ENCODE peak calls at places on chromosomes 16 and 17, in four cellular contexts. One of them, this sample, is unnamed.

GRCh38 chr17:27207073-27207511 is 86.8 kb upstream of the WSB1 start:
- DNase-seq in cardiac muscle cell: peak
- DNase-seq in thoracic aorta: no peak
- DNase-seq in OCI-LY7: no peak
- DNase-seq in this sample: no peak

GRCh38 chr17:883586-883962 is 96.0 kb downstream of the NXN start:
- DNase-seq in thoracic aorta: no peak
- DNase-seq in OCI-LY7: no peak
- DNase-seq in cardiac muscle cell: no peak
- DNase-seq in this sample: no peak

GRCh38 chr17:52136173-52136572 is 22.3 kb downstream of the CA10 start:
- DNase-seq in OCI-LY7: no peak
- DNase-seq in thoracic aorta: no peak
- DNase-seq in cardiac muscle cell: no peak
- DNase-seq in this sample: no peak

GRCh38 chr17:83055911-83056582 is 23.4 kb upstream of the METRNL start:
- DNase-seq in OCI-LY7: no peak
- DNase-seq in thoracic aorta: no peak
- DNase-seq in cardiac muscle cell: peak
- DNase-seq in this sample: no peak

GRCh38 chr17:76270127-76270592 is 5.0 kb downstream of the UBALD2 start:
- DNase-seq in OCI-LY7: peak
- DNase-seq in thoracic aorta: no peak
- DNase-seq in cardiac muscle cell: no peak
- DNase-seq in this sample: no peak

GRCh38 chr16:46875243-46875642 is 8.9 kb upstream of the GPT2 start:
- DNase-seq in cardiac muscle cell: no peak
- DNase-seq in thoracic aorta: no peak
- DNase-seq in OCI-LY7: no peak
- DNase-seq in this sample: no peak

GRCh38 chr16:70453891-70454220 is 539 bp upstream of the FCSK start:
- DNase-seq in thoracic aorta: no peak
- DNase-seq in OCI-LY7: no peak
- DNase-seq in cardiac muscle cell: no peak
- DNase-seq in this sample: no peak

GRCh38 chr17:27384261-27384701 is 72.0 kb upstream of the KSR1 start:
- DNase-seq in cardiac muscle cell: peak
- DNase-seq in OCI-LY7: no peak
- DNase-seq in thoracic aorta: peak
- DNase-seq in this sample: no peak

GRCh38 chr17:57545836-57546305 is 199.2 kb downstream of the CCDC182 start:
- DNase-seq in cardiac muscle cell: no peak
- DNase-seq in thoracic aorta: no peak
- DNase-seq in OCI-LY7: no peak
- DNase-seq in this sample: no peak

GRCh38 chr17:20997711-20998570 is 44.9 kb downstream of the USP22 start:
- DNase-seq in cardiac muscle cell: no peak
- DNase-seq in thoracic aorta: no peak
- DNase-seq in OCI-LY7: peak
- DNase-seq in this sample: no peak

GRCh38 chr16:55261301-55261700 is 62.7 kb upstream of the IRX6 start:
- DNase-seq in thoracic aorta: no peak
- DNase-seq in OCI-LY7: no peak
- DNase-seq in cardiac muscle cell: no peak
- DNase-seq in this sample: no peak

GRCh38 chr17:49193513-49194296 is 16.7 kb downstream of the GNGT2 start:
- DNase-seq in OCI-LY7: peak
- DNase-seq in thoracic aorta: no peak
- DNase-seq in cardiac muscle cell: peak
- DNase-seq in this sample: peak

GRCh38 chr16:19235886-19236285 is 49.6 kb upstream of the CLEC19A start:
- DNase-seq in thoracic aorta: no peak
- DNase-seq in cardiac muscle cell: no peak
- DNase-seq in OCI-LY7: no peak
- DNase-seq in this sample: no peak

GRCh38 chr17:76273923-76274558 is 8.9 kb downstream of the UBALD2 start:
- DNase-seq in thoracic aorta: no peak
- DNase-seq in cardiac muscle cell: no peak
- DNase-seq in OCI-LY7: peak
- DNase-seq in this sample: no peak

GRCh38 chr17:56499799-56500388 is 93.6 kb upstream of the NOG start:
- DNase-seq in OCI-LY7: peak
- DNase-seq in cardiac muscle cell: peak
- DNase-seq in thoracic aorta: no peak
- DNase-seq in this sample: no peak

GRCh38 chr16:89096768-89097527 is 3.3 kb downstream of the ACSF3 start:
- DNase-seq in cardiac muscle cell: no peak
- DNase-seq in OCI-LY7: peak
- DNase-seq in thoracic aorta: no peak
- DNase-seq in this sample: peak

GRCh38 chr16:24955975-24956731 is 59.0 kb downstream of the ARHGAP17 start:
- DNase-seq in OCI-LY7: peak
- DNase-seq in cardiac muscle cell: no peak
- DNase-seq in thoracic aorta: no peak
- DNase-seq in this sample: no peak

GRCh38 chr16:88596477-88596876 is 26.3 kb downstream of the ZC3H18 start:
- DNase-seq in OCI-LY7: no peak
- DNase-seq in cardiac muscle cell: peak
- DNase-seq in thoracic aorta: no peak
- DNase-seq in this sample: peak

GRCh38 chr16:82938108-82938507 is 311.3 kb downstream of the CDH13 start:
- DNase-seq in OCI-LY7: no peak
- DNase-seq in cardiac muscle cell: no peak
- DNase-seq in thoracic aorta: no peak
- DNase-seq in this sample: no peak

GRCh38 chr17:6786618-6787017 is 10.6 kb downstream of the FBXO39 start:
- DNase-seq in cardiac muscle cell: peak
- DNase-seq in thoracic aorta: no peak
- DNase-seq in OCI-LY7: no peak
- DNase-seq in this sample: no peak

GRCh38 chr17:55265434-55266021 is 768 bp downstream of the HLF start:
- DNase-seq in thoracic aorta: no peak
- DNase-seq in OCI-LY7: no peak
- DNase-seq in cardiac muscle cell: peak
- DNase-seq in this sample: no peak

GRCh38 chr17:29546085-29546484 is 20.8 kb downstream of the ABHD15 start:
- DNase-seq in cardiac muscle cell: no peak
- DNase-seq in thoracic aorta: no peak
- DNase-seq in OCI-LY7: no peak
- DNase-seq in this sample: no peak

GRCh38 chr17:81403040-81403467 is 7.8 kb downstream of the BAHCC1 start:
- DNase-seq in OCI-LY7: no peak
- DNase-seq in thoracic aorta: no peak
- DNase-seq in cardiac muscle cell: no peak
- DNase-seq in this sample: no peak

GRCh38 chr16:80896778-80897177 is 92.4 kb upstream of the CDYL2 start:
- DNase-seq in OCI-LY7: no peak
- DNase-seq in cardiac muscle cell: no peak
- DNase-seq in thoracic aorta: no peak
- DNase-seq in this sample: no peak

GRCh38 chr17:8955021-8955420 is 10.5 kb downstream of the PIK3R5 start:
- DNase-seq in OCI-LY7: no peak
- DNase-seq in cardiac muscle cell: no peak
- DNase-seq in thoracic aorta: no peak
- DNase-seq in this sample: no peak

GRCh38 chr16:69567031-69567680 is 1.4 kb downstream of the NFAT5 start:
- DNase-seq in cardiac muscle cell: no peak
- DNase-seq in OCI-LY7: peak
- DNase-seq in thoracic aorta: no peak
- DNase-seq in this sample: no peak

GRCh38 chr16:67546091-67546501 is 16.2 kb upstream of the CTCF start:
- DNase-seq in OCI-LY7: no peak
- DNase-seq in cardiac muscle cell: no peak
- DNase-seq in thoracic aorta: no peak
- DNase-seq in this sample: no peak

GRCh38 chr17:40095356-40095943 is 4.9 kb downstream of the NR1D1 start:
- DNase-seq in thoracic aorta: no peak
- DNase-seq in OCI-LY7: no peak
- DNase-seq in cardiac muscle cell: no peak
- DNase-seq in this sample: no peak
- H3K4me3 ChIP-seq in thoracic aorta: no peak
- H3K4me3 ChIP-seq in OCI-LY7: no peak
- H3K4me3 ChIP-seq in cardiac muscle cell: no peak
- H3K4me3 ChIP-seq in this sample: peak

DNA sequence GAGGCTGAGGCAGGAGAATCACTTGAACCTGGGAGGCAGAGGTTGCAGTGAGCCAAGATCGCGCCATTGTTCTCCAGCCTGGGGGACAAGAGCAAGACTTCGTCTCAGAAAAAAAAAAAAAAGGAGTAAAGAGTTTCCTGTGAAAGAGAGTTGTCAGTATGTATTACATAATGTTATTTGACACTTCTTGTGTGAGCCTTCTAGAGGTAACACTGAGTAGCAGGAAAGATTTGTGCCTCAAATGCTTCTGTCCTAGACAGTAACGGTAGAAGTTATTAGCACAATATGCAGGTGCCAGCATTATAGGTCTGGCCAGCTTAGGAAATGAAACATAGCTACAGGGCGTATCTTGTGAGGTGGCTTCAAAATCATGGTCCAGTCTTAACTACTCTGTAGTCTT is 6.2 kb downstream of the RPS6KB1 start:
- DNase-seq in cardiac muscle cell: peak
- DNase-seq in thoracic aorta: no peak
- DNase-seq in OCI-LY7: no peak
- DNase-seq in this sample: no peak
- TF ChIP-seq CTCF in cardiac muscle cell: peak
- TF ChIP-seq CTCF in thoracic aorta: no peak
- TF ChIP-seq CTCF in OCI-LY7: no peak
- TF ChIP-seq CTCF in this sample: peak

GRCh38 chr16:16041196-16041892 is 91.9 kb downstream of the ABCC1 start:
- DNase-seq in thoracic aorta: no peak
- DNase-seq in cardiac muscle cell: no peak
- DNase-seq in OCI-LY7: no peak
- DNase-seq in this sample: no peak
- H3K27ac ChIP-seq in thoracic aorta: no peak
- H3K27ac ChIP-seq in cardiac muscle cell: no peak
- H3K27ac ChIP-seq in OCI-LY7: no peak
- H3K27ac ChIP-seq in this sample: no peak

DNA sequence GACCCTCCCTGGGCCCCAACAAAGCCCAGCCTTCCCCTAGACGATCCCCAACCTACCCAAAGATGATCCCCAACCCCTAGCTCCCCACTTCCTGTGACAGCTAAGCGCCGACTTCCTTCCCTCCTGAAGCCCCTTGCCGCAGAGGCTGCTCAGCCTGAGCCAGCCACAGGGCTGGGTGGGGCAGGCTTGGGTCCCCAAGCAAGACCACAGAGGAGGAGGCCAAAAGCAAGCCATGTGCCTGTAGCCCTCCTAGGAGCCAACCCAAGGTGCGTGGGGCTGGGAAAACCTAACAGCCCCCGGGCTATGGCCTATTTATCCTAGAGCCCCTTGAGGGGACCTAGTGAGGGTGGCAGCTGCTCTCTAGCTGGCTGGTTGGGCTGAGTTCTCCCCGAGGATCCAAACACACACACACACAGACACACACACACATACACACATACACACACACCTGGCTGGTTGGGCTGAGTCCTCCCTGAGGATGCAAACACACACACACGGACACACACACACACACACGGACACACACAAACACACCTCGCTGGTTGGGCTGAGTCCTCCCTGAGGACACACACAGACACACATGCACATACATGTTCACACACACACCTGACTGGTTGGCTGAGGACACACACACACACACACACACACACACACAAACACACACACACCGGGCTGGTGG is 4.8 kb downstream of the ARRB2 start:
- DNase-seq in OCI-LY7: no peak
- DNase-seq in cardiac muscle cell: no peak
- DNase-seq in thoracic aorta: no peak
- DNase-seq in this sample: no peak
- H3K4me3 ChIP-seq in OCI-LY7: no peak
- H3K4me3 ChIP-seq in cardiac muscle cell: no peak
- H3K4me3 ChIP-seq in thoracic aorta: no peak
- H3K4me3 ChIP-seq in this sample: no peak

GRCh38 chr16:66324785-66325184 is 41.7 kb upstream of the CDH5 start:
- DNase-seq in OCI-LY7: peak
- DNase-seq in cardiac muscle cell: peak
- DNase-seq in thoracic aorta: no peak
- DNase-seq in this sample: no peak
- TF ChIP-seq CTCF in OCI-LY7: peak
- TF ChIP-seq CTCF in cardiac muscle cell: peak
- TF ChIP-seq CTCF in thoracic aorta: no peak
- TF ChIP-seq CTCF in this sample: no peak

This sample was measured in left lung.